ENCODE peak calls at places on chromosomes 1 and 21, in ten cellular contexts. I is spleen; F is germinal center; O is cardiac fibroblast; M is astrocyte of the spinal cord; Z is activated CD4-positive, alpha-beta T cell treated with anti-CD3 and anti-CD28 coated beads, Interleukin-2, amount 50 U/mL, for 1 hour; T is GM13976; W is effector CD4-positive, alpha-beta T cell; G is EH; Q is stomach. E is an unnamed sample.

GRCh38 chr1:52191395-52191965 is 49.6 kb downstream of the ZFYVE9 start:
- DNase-seq in M (no peak), F (no peak), G (peak), Z (no peak), O (no peak), W (no peak), I (no peak), Q (no peak), T (no peak), E (no peak)

GRCh38 chr21:43937051-43937832 is 72.2 kb downstream of the AGPAT3 start:
- DNase-seq in W (no peak), F (no peak), G (no peak), I (no peak), M (no peak), O (no peak), Q (no peak), T (no peak), Z (no peak), E (no peak)

GRCh38 chr1:27179373-27179772 is 24.4 kb upstream of the SLC9A1 start:
- DNase-seq in T (no peak), W (no peak), M (no peak), Z (no peak), F (no peak), I (no peak), O (peak), Q (no peak), G (peak), E (no peak)

GRCh38 chr1:160374701-160375443 is 8.0 kb downstream of the NHLH1 start:
- DNase-seq in I (no peak), W (no peak), Z (no peak), F (no peak), T (no peak), G (no peak), O (no peak), M (no peak), Q (no peak), E (no peak)

GRCh38 chr1:3537359-3537758 is 73.9 kb downstream of the MEGF6 start:
- DNase-seq in O (no peak), F (no peak), W (no peak), Q (no peak), Z (no peak), G (no peak), I (no peak), M (no peak), T (no peak), E (no peak)

GRCh38 chr1:172167801-172168596 is 252.5 kb upstream of the C1orf105 start:
- DNase-seq in G (peak), T (no peak), O (peak), F (no peak), W (no peak), Q (no peak), M (peak), I (no peak), Z (no peak), E (no peak)

GRCh38 chr1:43983253-43983904 is 4.4 kb downstream of the B4GALT2 start:
- DNase-seq in G (no peak), T (no peak), M (no peak), I (no peak), O (no peak), Q (no peak), F (no peak), W (no peak), Z (no peak), E (no peak)

GRCh38 chr1:114352797-114353196 is 158.2 kb downstream of the TRIM33 start:
- DNase-seq in F (no peak), M (no peak), I (no peak), W (no peak), Z (no peak), T (no peak), G (no peak), Q (no peak), O (no peak), E (no peak)

GRCh38 chr1:51101976-51102375 is at the start of gene C1orf185:
- DNase-seq in Z (no peak), M (no peak), F (no peak), I (no peak), W (no peak), O (peak), G (peak), Q (no peak), T (no peak), E (no peak)

GRCh38 chr1:28123461-28123961 is 35.1 kb upstream of the EYA3 start:
- DNase-seq in Z (no peak), W (no peak), T (no peak), G (peak), O (peak), M (peak), F (no peak), I (no peak), Q (no peak), E (no peak)

GRCh38 chr1:89615676-89616598 is 17.0 kb upstream of the LRRC8C start:
- DNase-seq in Q (peak), W (no peak), I (no peak), F (peak), M (no peak), O (no peak), Z (no peak), G (peak), T (no peak), E (no peak)

GRCh38 chr1:167086033-167086432 is 4.1 kb downstream of the GPA33 start:
- DNase-seq in Q (no peak), F (no peak), M (no peak), G (no peak), I (no peak), T (no peak), Z (no peak), O (no peak), W (no peak), E (no peak)

GRCh38 chr1:112026018-112026417 is 36.5 kb upstream of the KCND3 start:
- DNase-seq in G (no peak), I (no peak), F (no peak), W (no peak), O (no peak), Z (no peak), T (no peak), M (peak), Q (no peak), E (no peak)

GRCh38 chr1:34983700-34984355 is 1.3 kb downstream of the TMEM35B start:
- DNase-seq in Q (no peak), W (no peak), F (no peak), Z (no peak), O (peak), G (peak), T (no peak), M (no peak), I (no peak), E (no peak)

GRCh38 chr1:112390775-112391602 is 5.0 kb upstream of the CTTNBP2NL start:
- DNase-seq in G (peak), Q (peak), O (peak), F (peak), T (peak), Z (peak), W (peak), M (peak), I (peak), E (peak)

GRCh38 chr1:181057079-181057478 is 23.3 kb downstream of the MR1 start:
- DNase-seq in G (no peak), Z (no peak), M (no peak), I (no peak), F (no peak), T (no peak), Q (no peak), O (no peak), W (no peak), E (no peak)

GRCh38 chr1:231166398-231166797 is 4.5 kb downstream of the TRIM67 start:
- DNase-seq in W (no peak), G (no peak), Z (no peak), Q (no peak), O (no peak), F (no peak), M (no peak), I (no peak), T (no peak), E (no peak)

GRCh38 chr1:20165522-20165951 is 20.4 kb upstream of the UBXN10 start:
- DNase-seq in O (peak), I (no peak), F (peak), G (peak), T (peak), W (no peak), Z (no peak), M (no peak), Q (no peak), E (no peak)

GRCh38 chr1:241081473-241081872 is 275.5 kb downstream of the RGS7 start:
- DNase-seq in I (no peak), Q (no peak), M (peak), Z (no peak), W (no peak), G (peak), F (no peak), T (no peak), O (peak), E (no peak)

GRCh38 chr1:62877579-62877978 is 93.6 kb downstream of the ATG4C start:
- DNase-seq in I (no peak), O (no peak), G (no peak), T (no peak), M (no peak), W (no peak), F (no peak), Q (no peak), Z (no peak), E (no peak)

GRCh38 chr1:109821221-109821669 is 57.5 kb upstream of the EPS8L3 start:
- DNase-seq in Q (no peak), M (peak), T (peak), I (peak), O (peak), G (peak), Z (no peak), F (no peak), W (no peak), E (no peak)

E was measured in activated T-helper 1 cell treated with anti-CD3 and anti-CD28 coated beads, Interleukin-12 subunit alpha, Interleukin-12 subunit beta, Interleukin-2, Interleukin-4 antibody, amounts not matched to agents 30 ng/mL and 10 ng/mL and 1 ng/mL, durations not matched to agents 14 hours and 24 hours and 36 hours.